ENCODE peak calls at places on chromosomes 1 and 21, in seven cellular contexts. F is psoas muscle; E is spleen; W is A549; Y is Karpas-422; Q is CD4-positive, CD25-positive, alpha-beta regulatory T cell; S is IMR-90. O is an unnamed sample.
A peak's percentile ranks its signal among the peaks of the same experiment; 100 is the strongest.

GRCh38 chr1:113538225-113538624 is 147.9 kb downstream of the MAGI3 start:
- DNase-seq in F (no peak), E (no peak), W (no peak), Y (no peak), Q (no peak), S (no peak), O (no peak)

GRCh38 chr1:197787056-197787455 is 11.8 kb upstream of the DENND1B start:
- DNase-seq in F (no peak), E (no peak), W (no peak), Y (no peak), Q (no peak), S (peak; percentile 81), O (no peak)

GRCh38 chr1:79791488-79792211 is 785.1 kb upstream of the ADGRL4 start:
- DNase-seq in F (no peak), E (no peak), W (no peak), Y (no peak), Q (no peak), S (no peak), O (no peak)

GRCh38 chr1:16215882-16216753 is 3.7 kb upstream of the ARHGEF19 start:
- DNase-seq in F (peak; percentile 80), E (peak; percentile 90), W (peak; percentile 58), Y (peak; percentile 80), Q (peak; percentile 70), S (peak; percentile 69), O (peak; percentile 80)

GRCh38 chr1:31605908-31606427 is 11.5 kb upstream of the HCRTR1 start:
- DNase-seq in F (no peak), E (no peak), W (no peak), Y (peak; percentile 80), Q (no peak), S (peak; percentile 88), O (no peak)

GRCh38 chr1:19866758-19867157 is 15.4 kb upstream of the OTUD3 start:
- DNase-seq in F (no peak), E (no peak), W (no peak), Y (no peak), Q (no peak), S (no peak), O (no peak)

GRCh38 chr1:159247266-159247665 is 42.6 kb downstream of the ACKR1 start:
- DNase-seq in F (no peak), E (no peak), W (no peak), Y (no peak), Q (no peak), S (no peak), O (no peak)

GRCh38 chr21:31735518-31735992 is 3.6 kb upstream of the SCAF4 start:
- DNase-seq in F (no peak), E (no peak), W (no peak), Y (no peak), Q (no peak), S (no peak), O (no peak)

GRCh38 chr1:16173447-16174260 is 17.8 kb upstream of the EPHA2 start:
- DNase-seq in F (no peak), E (no peak), W (peak; percentile 91), Y (no peak), Q (no peak), S (peak; percentile 50), O (no peak)

GRCh38 chr1:40653851-40654537 is 11.5 kb downstream of the RIMS3 start:
- DNase-seq in F (no peak), E (peak; percentile 58), W (no peak), Y (no peak), Q (no peak), S (no peak), O (no peak)

GRCh38 chr1:43238991-43239469 is 30.8 kb upstream of the TMEM125 start:
- DNase-seq in F (no peak), E (no peak), W (no peak), Y (peak; percentile 70), Q (no peak), S (no peak), O (peak; percentile 74)

GRCh38 chr1:22747021-22747734 is 36.5 kb downstream of the EPHB2 start:
- DNase-seq in F (no peak), E (no peak), W (peak; percentile 83), Y (no peak), Q (no peak), S (peak; percentile 91), O (no peak)

GRCh38 chr1:25991937-25992688 is 5.8 kb downstream of the PAFAH2 start:
- DNase-seq in F (no peak), E (no peak), W (no peak), Y (no peak), Q (no peak), S (peak; percentile 68), O (no peak)

GRCh38 chr1:25993197-25993951 is 4.5 kb downstream of the PAFAH2 start:
- DNase-seq in F (no peak), E (no peak), W (no peak), Y (no peak), Q (no peak), S (no peak), O (no peak)

GRCh38 chr1:25994402-25994801 is 3.5 kb downstream of the PAFAH2 start:
- DNase-seq in F (no peak), E (no peak), W (no peak), Y (no peak), Q (no peak), S (no peak), O (no peak)

GRCh38 chr1:25990702-25991395 is 7.0 kb downstream of the PAFAH2 start:
- DNase-seq in F (no peak), E (peak; percentile 80), W (no peak), Y (no peak), Q (no peak), S (no peak), O (no peak)

DNA sequence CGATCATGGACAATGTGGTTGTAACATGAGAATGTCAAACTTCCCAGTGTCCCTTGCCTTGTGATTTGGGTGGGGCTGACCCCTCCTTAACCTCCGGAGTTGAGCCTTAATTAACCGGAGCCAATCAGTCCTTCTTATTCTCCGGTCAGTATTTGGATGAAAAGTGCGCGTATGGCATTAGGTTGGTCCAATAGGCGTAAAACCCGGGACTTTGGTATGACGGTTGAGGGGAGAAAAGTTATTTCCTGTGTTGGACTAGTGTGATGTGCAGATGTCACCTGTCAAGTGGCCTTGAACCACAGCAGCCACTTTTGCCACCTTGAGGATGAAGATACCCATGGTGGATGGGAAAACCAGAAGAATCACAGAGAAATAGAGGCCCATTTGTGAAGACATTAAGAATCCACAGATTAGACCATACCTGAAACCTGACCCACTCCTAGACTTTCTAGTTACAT is 5.1 kb downstream of the PAFAH2 start:
- DNase-seq in F (no peak), E (no peak), W (no peak), Y (no peak), Q (no peak), S (no peak), O (no peak)
- H3K27ac ChIP-seq in F (peak overlapping the region; percentile 42), E (no peak overlapping the region), W (no peak overlapping the region), Y (no peak overlapping the region), Q (no peak overlapping the region), S (no peak overlapping the region), O (no peak overlapping the region)

GRCh38 chr1:1419812-1420653 is 1.0 kb downstream of the ANKRD65 start:
- DNase-seq in F (no peak), E (peak; percentile 64), W (no peak), Y (no peak), Q (no peak), S (no peak), O (no peak)
- H3K4me3 ChIP-seq in F (peak overlapping the region; percentile 65), E (peak overlapping the region; percentile 40), W (no peak overlapping the region), Y (no peak overlapping the region), Q (no peak overlapping the region), S (no peak overlapping the region), O (peak overlapping the region; percentile 64)

GRCh38 chr1:76500111-76500510 is 367.2 kb upstream of the ST6GALNAC5 start:
- DNase-seq in F (no peak), E (no peak), W (no peak), Y (no peak), Q (no peak), S (peak; percentile 4), O (no peak)

GRCh38 chr1:76503100-76503499 is 364.2 kb upstream of the ST6GALNAC5 start:
- DNase-seq in F (no peak), E (no peak), W (no peak), Y (no peak), Q (no peak), S (no peak), O (no peak)

GRCh38 chr1:76501576-76502219 is 365.6 kb upstream of the ST6GALNAC5 start:
- DNase-seq in F (no peak), E (no peak), W (no peak), Y (no peak), Q (no peak), S (no peak), O (no peak)

GRCh38 chr1:76501136-76501535 is 366.1 kb upstream of the ST6GALNAC5 start:
- DNase-seq in F (no peak), E (no peak), W (no peak), Y (no peak), Q (no peak), S (no peak), O (no peak)
- H3K27ac ChIP-seq in F (no peak overlapping the region), E (no peak overlapping the region), W (no peak overlapping the region), Y (no peak overlapping the region), Q (no peak overlapping the region), S (no peak overlapping the region), O (no peak overlapping the region)

DNA sequence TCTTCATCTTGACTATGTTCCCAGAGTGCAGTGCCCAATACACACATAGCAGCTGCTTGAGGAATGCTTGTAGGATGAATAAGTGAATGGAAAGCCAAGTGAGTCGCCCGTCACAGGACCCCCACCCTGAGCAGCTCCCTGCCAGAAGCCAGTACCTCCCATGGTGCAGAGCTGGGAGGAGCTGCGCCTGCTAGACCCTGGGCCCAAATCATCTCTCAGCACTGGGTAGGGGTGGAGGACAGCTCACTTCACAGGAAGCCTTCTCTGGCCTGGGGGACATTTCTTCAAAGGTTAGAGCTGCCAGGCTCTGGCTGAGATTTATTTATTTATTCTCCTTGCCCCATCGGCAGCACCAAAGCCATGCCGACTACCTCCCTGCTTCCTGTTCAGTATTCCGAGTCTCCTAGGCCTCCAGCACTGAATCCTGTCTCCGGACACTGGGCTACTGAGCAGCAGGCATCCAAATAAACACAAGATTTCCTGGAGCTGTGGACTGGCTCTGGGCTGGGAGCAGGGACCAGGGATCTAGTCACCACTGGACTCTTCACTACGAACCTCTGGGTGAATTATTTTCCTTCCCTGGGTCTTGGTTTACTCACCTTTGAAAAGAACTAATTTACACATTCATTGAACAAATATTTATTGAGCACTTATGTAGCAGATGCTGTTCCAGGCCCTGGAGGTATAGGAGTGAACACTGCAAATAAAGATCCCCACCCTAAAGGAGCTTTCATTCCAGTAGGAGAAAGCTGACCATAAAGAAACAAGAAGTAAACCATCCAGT is 187.7 kb downstream of the TRABD2B start:
- DNase-seq in F (no peak), E (no peak), W (peak; percentile 8), Y (no peak), Q (no peak), S (no peak), O (no peak)
- H3K4me3 ChIP-seq in F (no peak overlapping the region), E (no peak overlapping the region), W (no peak overlapping the region), Y (no peak overlapping the region), Q (no peak overlapping the region), S (no peak overlapping the region), O (no peak overlapping the region)

DNA sequence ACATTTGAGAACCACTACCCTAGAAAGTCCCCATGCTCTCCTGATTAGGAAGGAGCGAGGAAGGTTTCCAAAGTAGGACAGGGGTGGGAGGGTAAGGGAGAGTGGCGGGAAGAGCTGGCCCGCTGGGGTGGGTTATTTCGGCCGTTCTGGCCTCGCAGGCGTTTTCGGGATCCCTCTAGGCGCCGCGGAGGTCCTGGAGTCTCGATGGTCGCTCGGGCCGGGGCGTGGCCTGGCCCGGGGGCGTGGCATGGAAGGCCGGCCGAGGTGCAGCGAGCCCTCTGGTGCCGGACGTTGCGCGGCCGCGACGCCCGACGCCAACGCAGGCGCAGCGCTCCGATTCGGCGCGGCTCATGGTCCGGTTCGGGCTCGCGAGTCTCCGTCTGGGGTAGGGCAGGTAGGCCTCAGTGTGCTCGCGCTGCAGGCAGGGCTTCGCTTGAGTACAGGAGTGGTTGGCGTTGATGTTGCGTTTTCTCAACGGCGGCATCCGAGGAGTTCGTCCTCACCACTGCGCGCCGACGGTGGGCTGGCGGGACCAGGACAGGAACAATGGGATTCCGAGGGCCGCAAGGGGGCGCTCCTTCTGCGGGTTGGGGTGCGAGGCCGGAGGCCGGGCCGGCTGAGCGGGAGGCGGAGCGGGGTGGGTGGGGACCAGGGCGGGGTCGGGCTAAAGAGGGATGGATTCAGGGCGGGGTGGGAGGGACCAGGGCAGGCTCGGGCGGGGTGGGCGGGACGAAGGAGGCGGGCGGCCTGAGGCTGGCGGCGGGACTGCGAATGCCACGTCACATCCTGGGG is at the start of gene PGBD2:
- DNase-seq in F (peak; percentile 94), E (peak; percentile 99), W (peak; percentile 96), Y (peak; percentile 97), Q (peak; percentile 88), S (peak; percentile 89), O (peak; percentile 95)
- H3K27ac ChIP-seq in F (peak within 1 kb of the TSS; percentile 97), E (peak within 1 kb of the TSS; percentile 97), W (peak within 1 kb of the TSS; percentile 81), Y (peak within 1 kb of the TSS; percentile 64), Q (peak within 1 kb of the TSS; percentile 86), S (peak within 1 kb of the TSS; percentile 97), O (peak within 1 kb of the TSS; percentile 96)

O was measured in left ventricle myocardium inferior.